ENCODE peak calls at places on chromosomes 16 and 17, in five cellular contexts. V is activated CD4-positive, CD25-positive, alpha-beta regulatory T cell; D is effector CD4-positive, alpha-beta T cell; T is T-helper 1 cell; O is stimulated activated CD4-positive, alpha-beta T cell treated with anti-CD3 and anti-CD28 coated beads, Interleukin-15, amount 100 ng/mL, for 1 hour. P is an unnamed sample.

GRCh38 chr17:64024781-64025731 is 4.6 kb upstream of the ICAM2 start:
- DNase-seq in O (peak), D (peak), V (peak), T (no peak), P (no peak)

GRCh38 chr17:31678431-31678830 is 180.6 kb downstream of the COPRS start:
- DNase-seq in O (no peak), T (no peak), V (no peak), D (no peak), P (no peak)

GRCh38 chr17:28471127-28471453 is 2.4 kb upstream of the SLC13A2 start:
- DNase-seq in D (no peak), O (no peak), T (no peak), V (no peak), P (no peak)

GRCh38 chr17:71234349-71234748 is 886.5 kb upstream of the SOX9 start:
- DNase-seq in O (no peak), D (no peak), T (no peak), V (no peak), P (no peak)

GRCh38 chr16:30119428-30119827 is 3.6 kb downstream of the MAPK3 start:
- DNase-seq in V (no peak), D (no peak), T (no peak), O (no peak), P (no peak)

GRCh38 chr16:27378871-27379580 is 22.9 kb upstream of the IL21R start:
- DNase-seq in V (no peak), O (no peak), T (no peak), D (no peak), P (no peak)

GRCh38 chr17:79760197-79760906 is 17.6 kb upstream of the CBX2 start:
- DNase-seq in V (no peak), D (no peak), O (no peak), T (no peak), P (no peak)

GRCh38 chr16:17590711-17591654 is 120.2 kb upstream of the XYLT1 start:
- DNase-seq in O (no peak), D (peak), T (no peak), V (no peak), P (no peak)

GRCh38 chr17:65814418-65814817 is 253.0 kb upstream of the AXIN2 start:
- DNase-seq in T (no peak), O (no peak), D (no peak), V (no peak), P (no peak)

GRCh38 chr16:53775821-53776431 is 72.0 kb downstream of the FTO start:
- DNase-seq in O (no peak), D (no peak), V (no peak), T (no peak), P (no peak)

GRCh38 chr17:72766761-72767356 is 325.6 kb downstream of the SLC39A11 start:
- DNase-seq in D (no peak), V (no peak), O (no peak), T (no peak), P (no peak)

GRCh38 chr17:78789663-78790181 is 7.6 kb upstream of the CYTH1 start:
- DNase-seq in V (no peak), D (peak), T (no peak), O (no peak), P (no peak)

GRCh38 chr16:85781685-85782370 is 17.5 kb downstream of the EMC8 start:
- DNase-seq in V (no peak), D (no peak), T (no peak), O (no peak), P (no peak)

GRCh38 chr17:75102385-75102821 is 7.4 kb upstream of the ARMC7 start:
- DNase-seq in V (no peak), O (no peak), T (no peak), D (no peak), P (no peak)

GRCh38 chr16:50519001-50519400 is 29.2 kb upstream of the NKD1 start:
- DNase-seq in T (no peak), D (no peak), O (no peak), V (no peak), P (no peak)

GRCh38 chr16:19810817-19811731 is 73.6 kb downstream of the GPRC5B start:
- DNase-seq in V (no peak), O (no peak), D (no peak), T (no peak), P (no peak)

GRCh38 chr16:84357191-84357651 is 11.1 kb upstream of the ATP2C2 start:
- DNase-seq in O (no peak), D (no peak), V (no peak), T (no peak), P (no peak)

GRCh38 chr17:83064732-83065659 is 14.4 kb upstream of the METRNL start:
- DNase-seq in V (no peak), D (no peak), T (no peak), O (no peak), P (no peak)